ENCODE peak calls at places on chromosomes 13 and 19, in nine cellular contexts. V is activated CD4-positive, alpha-beta T cell treated with anti-CD3 and anti-CD28 coated beads for 24 hours; G is HFFc6; R is hepatic stellate cell; Y is EL; F is cardiac fibroblast; S is GM12892; H is H9; E is T-helper 17 cell. Q is an unnamed sample.

GRCh38 chr13:78239681-78240080 is 321.1 kb upstream of the EDNRB start:
- DNase-seq in S (no peak), H (peak), E (no peak), R (no peak), V (no peak), G (no peak), Y (no peak), F (peak), Q (no peak)

GRCh38 chr19:53908106-53908932 is 759 bp upstream of the CACNG7 start:
- DNase-seq in R (peak), E (no peak), S (no peak), Y (peak), H (peak), G (peak), V (peak), F (peak), Q (peak)

GRCh38 chr13:107119989-107120881 is 552.3 kb upstream of the ARGLU1 start:
- DNase-seq in V (no peak), E (no peak), S (no peak), F (no peak), R (no peak), G (no peak), Y (no peak), H (no peak), Q (no peak)

GRCh38 chr19:46704379-46705076 is 12.4 kb downstream of the PRKD2 start:
- DNase-seq in G (no peak), E (peak), V (peak), H (peak), Y (peak), S (peak), F (peak), R (peak), Q (peak)

GRCh38 chr19:54029930-54030490 is 33.7 kb downstream of the VSTM1 start:
- DNase-seq in G (peak), R (peak), S (no peak), Y (peak), H (peak), F (peak), V (peak), E (peak), Q (peak)

GRCh38 chr13:44906758-44907157 is 82.5 kb downstream of the NUFIP1 start:
- DNase-seq in F (no peak), S (no peak), H (no peak), R (no peak), V (no peak), G (peak), E (no peak), Y (no peak), Q (peak)

GRCh38 chr13:111204438-111205177 is 89.5 kb downstream of the ARHGEF7 start:
- DNase-seq in H (peak), R (peak), G (peak), V (no peak), E (no peak), S (no peak), Y (peak), F (peak), Q (peak)

GRCh38 chr13:78319101-78319627 is 284.2 kb downstream of the POU4F1 start:
- DNase-seq in S (no peak), F (no peak), R (no peak), G (no peak), V (no peak), Y (no peak), E (no peak), H (no peak), Q (no peak)

GRCh38 chr13:89923731-89924130 is 1423.8 kb upstream of the MIR17HG start:
- DNase-seq in V (no peak), Y (peak), F (peak), R (no peak), H (no peak), G (no peak), S (no peak), E (no peak), Q (peak)

GRCh38 chr19:8430650-8431049 is 14.1 kb upstream of the HNRNPM start:
- DNase-seq in H (no peak), E (no peak), R (no peak), V (no peak), G (no peak), S (no peak), F (no peak), Y (no peak), Q (no peak)

GRCh38 chr13:107586216-107586615 is 629.1 kb downstream of the LIG4 start:
- DNase-seq in V (no peak), S (no peak), E (no peak), F (no peak), Y (no peak), R (peak), G (no peak), H (no peak), Q (no peak)

GRCh38 chr13:65330287-65330686 is 1899.8 kb downstream of the PCDH9 start:
- DNase-seq in F (no peak), S (no peak), V (no peak), Y (no peak), H (no peak), G (no peak), R (no peak), E (no peak), Q (no peak)

GRCh38 chr13:111874981-111875380 is 192.0 kb upstream of the SOX1 start:
- DNase-seq in E (no peak), V (no peak), H (no peak), F (no peak), S (no peak), R (no peak), Y (no peak), G (no peak), Q (no peak)

GRCh38 chr19:31257025-31257424 is 92.2 kb downstream of the TSHZ3 start:
- DNase-seq in F (no peak), G (no peak), E (no peak), S (no peak), Y (no peak), V (no peak), R (no peak), H (no peak), Q (no peak)

GRCh38 chr13:40504641-40505040 is 161.8 kb downstream of the FOXO1 start:
- DNase-seq in E (no peak), R (no peak), F (no peak), Y (no peak), G (no peak), S (no peak), H (no peak), V (no peak), Q (no peak)

GRCh38 chr19:936175-936546 is 10.3 kb downstream of the ARID3A start:
- DNase-seq in R (no peak), F (no peak), H (no peak), E (no peak), V (no peak), Y (no peak), G (no peak), S (no peak), Q (no peak)

GRCh38 chr19:55681131-55682087 is 6.4 kb downstream of the EPN1 start:
- DNase-seq in G (peak), S (no peak), Y (peak), E (no peak), F (no peak), H (no peak), R (no peak), V (no peak), Q (peak)

GRCh38 chr13:48570225-48570828 is 37.4 kb upstream of the RCBTB2 start:
- DNase-seq in Y (no peak), F (no peak), S (no peak), G (no peak), E (no peak), R (no peak), V (no peak), H (no peak), Q (no peak)

GRCh38 chr13:48975926-48976676 is 389 bp downstream of the FNDC3A start:
- DNase-seq in Y (peak), G (peak), H (peak), F (peak), R (peak), V (peak), E (peak), S (peak), Q (peak)

GRCh38 chr19:50024719-50025021 is 502 bp downstream of the VRK3 start:
- DNase-seq in R (no peak), E (no peak), F (no peak), Y (no peak), H (no peak), V (no peak), G (no peak), S (no peak), Q (no peak)

GRCh38 chr13:39803156-39803555 is 147.7 kb downstream of the COG6 start:
- DNase-seq in R (no peak), E (no peak), S (no peak), H (no peak), Y (no peak), F (no peak), G (no peak), V (no peak), Q (no peak)

GRCh38 chr19:54521022-54521859 is 18.6 kb downstream of the LAIR2 start:
- DNase-seq in Y (no peak), G (no peak), F (no peak), V (no peak), E (no peak), H (no peak), S (no peak), R (no peak), Q (no peak)

GRCh38 chr13:99847318-99847750 is 124.2 kb downstream of the ZIC5 start:
- DNase-seq in V (no peak), F (no peak), Y (no peak), E (no peak), R (no peak), H (no peak), G (no peak), S (no peak), Q (no peak)

GRCh38 chr19:17484520-17485180 is 14.3 kb downstream of the SLC27A1 start:
- DNase-seq in H (no peak), G (no peak), V (no peak), S (no peak), E (no peak), Y (no peak), R (no peak), F (no peak), Q (no peak)

GRCh38 chr19:17323973-17324327 is 10.7 kb downstream of the ANO8 start:
- DNase-seq in R (no peak), F (no peak), V (no peak), E (no peak), H (no peak), S (no peak), Y (no peak), G (no peak), Q (no peak)

GRCh38 chr19:4058696-4059492 is 7.8 kb downstream of the ZBTB7A start:
- DNase-seq in H (peak), S (no peak), F (no peak), V (no peak), G (no peak), Y (no peak), R (no peak), E (no peak), Q (no peak)

GRCh38 chr13:106507560-106508274 is 27.7 kb downstream of the EFNB2 start:
- DNase-seq in G (peak), V (no peak), F (peak), H (no peak), Y (peak), S (no peak), E (no peak), R (no peak), Q (peak)

GRCh38 chr19:43534811-43535761 is 2.1 kb downstream of the ZNF575 start:
- DNase-seq in R (peak), Y (peak), F (peak), E (no peak), G (peak), H (peak), V (no peak), S (no peak), Q (no peak)

GRCh38 chr13:106468948-106469590 is 66.4 kb downstream of the EFNB2 start:
- DNase-seq in V (no peak), F (no peak), H (no peak), R (no peak), S (no peak), Y (no peak), G (no peak), E (no peak), Q (no peak)

GRCh38 chr19:51366999-51367564 is 894 bp upstream of the ETFB start:
- DNase-seq in F (no peak), Y (no peak), H (no peak), V (no peak), R (no peak), G (no peak), E (peak), S (no peak), Q (no peak)

GRCh38 chr13:110397445-110397844 is 90.4 kb downstream of the COL4A2 start:
- DNase-seq in E (no peak), V (no peak), Y (peak), F (peak), R (no peak), H (no peak), G (no peak), S (no peak), Q (peak)

GRCh38 chr13:58085819-58086218 is 454.3 kb downstream of the PCDH17 start:
- DNase-seq in F (no peak), G (no peak), S (no peak), Y (no peak), E (no peak), R (no peak), V (no peak), H (no peak), Q (no peak)

GRCh38 chr19:52935434-52935833 is 12.2 kb upstream of the ZNF888 start:
- DNase-seq in R (no peak), V (no peak), H (no peak), Y (peak), F (peak), E (no peak), S (no peak), G (no peak), Q (no peak)

GRCh38 chr13:93776936-93777335 is 550.3 kb downstream of the GPC6 start:
- DNase-seq in Y (peak), R (peak), V (no peak), F (peak), S (no peak), E (no peak), H (no peak), G (peak), Q (peak)

GRCh38 chr19:17475541-17476115 is 5.3 kb downstream of the SLC27A1 start:
- DNase-seq in Y (peak), R (peak), E (no peak), F (peak), S (no peak), V (no peak), H (no peak), G (peak), Q (peak)

GRCh38 chr19:31674503-31675186 is 325.4 kb upstream of the TSHZ3 start:
- DNase-seq in Y (no peak), S (no peak), G (peak), R (peak), F (peak), V (no peak), H (no peak), E (no peak), Q (no peak)

GRCh38 chr19:18046066-18046718 is 38.2 kb downstream of the ARRDC2 start:
- DNase-seq in E (no peak), S (no peak), R (peak), H (no peak), Y (peak), F (peak), G (peak), V (no peak), Q (peak)

Q was measured in foreskin fibroblast.